ENCODE peak calls at places on chromosome 17, in ten cellular contexts. T is myocyte; P is left ventricle myocardium superior; E is stimulated activated CD4-positive, alpha-beta T cell treated with anti-CD3 and anti-CD28 coated beads, Interleukin-1b, Interleukin-23, amount 100 ng/mL, for 24 hours; Z is activated T-cell treated with anti-CD3 and anti-CD28 coated beads, Interleukin-2, amount 50 U/mL, for 72 hours; O is NCI-H1105 treated with DMSO at 0.1 percent for 48 hours; L is midbrain; K is AG10803; Y is SW480; Q is fibroblast of villous mesenchyme. F is an unnamed sample.

GRCh38 chr17:4505187-4505586 is 6.5 kb downstream of the SPNS2 start:
- DNase-seq in T (no peak), P (no peak), E (no peak), Z (no peak), O (no peak), L (no peak), K (no peak), Y (no peak), Q (no peak), F (no peak)

GRCh38 chr17:72118588-72119279 is 2.1 kb upstream of the SOX9 start:
- DNase-seq in T (peak; percentile 85), P (peak; percentile 58), E (no peak), Z (peak; percentile 30), O (peak; percentile 51), L (peak; percentile 88), K (peak; percentile 80), Y (peak; percentile 69), Q (peak; percentile 82), F (peak; percentile 94)

GRCh38 chr17:13541032-13541480 is 60.7 kb downstream of the HS3ST3A1 start:
- DNase-seq in T (peak; percentile 88), P (no peak), E (no peak), Z (no peak), O (no peak), L (no peak), K (peak; percentile 98), Y (peak; percentile 14), Q (peak; percentile 98), F (peak; percentile 29)

GRCh38 chr17:61157246-61157887 is 242.3 kb upstream of the TBX2 start:
- DNase-seq in T (peak; percentile 36), P (no peak), E (no peak), Z (no peak), O (peak; percentile 88), L (peak; percentile 64), K (peak; percentile 44), Y (no peak), Q (peak; percentile 73), F (peak; percentile 68)

GRCh38 chr17:56540791-56541190 is 52.7 kb upstream of the NOG start:
- DNase-seq in T (peak; percentile 64), P (no peak), E (no peak), Z (no peak), O (no peak), L (no peak), K (peak; percentile 11), Y (peak; percentile 75), Q (no peak), F (no peak)

GRCh38 chr17:68356520-68356919 is 65.2 kb downstream of the ARSG start:
- DNase-seq in T (no peak), P (no peak), E (no peak), Z (peak; percentile 78), O (no peak), L (no peak), K (no peak), Y (peak; percentile 86), Q (no peak), F (peak; percentile 42)

GRCh38 chr17:61928101-61928436 is 287 bp upstream of the INTS2 start:
- DNase-seq in T (no peak), P (no peak), E (no peak), Z (no peak), O (no peak), L (no peak), K (no peak), Y (no peak), Q (no peak), F (no peak)

GRCh38 chr17:76266244-76266938 is 1.2 kb downstream of the UBALD2 start:
- DNase-seq in T (peak; percentile 30), P (no peak), E (no peak), Z (peak; percentile 32), O (no peak), L (no peak), K (peak; percentile 47), Y (no peak), Q (peak; percentile 39), F (peak; percentile 45)

GRCh38 chr17:47946929-47947397 is 5.6 kb downstream of the PNPO start:
- DNase-seq in T (peak; percentile 84), P (peak; percentile 79), E (peak; percentile 49), Z (peak; percentile 83), O (peak; percentile 55), L (peak; percentile 54), K (peak; percentile 73), Y (peak; percentile 94), Q (peak; percentile 77), F (peak; percentile 77)

GRCh38 chr17:3952186-3952585 is 12.1 kb downstream of the ATP2A3 start:
- DNase-seq in T (no peak), P (no peak), E (no peak), Z (no peak), O (no peak), L (no peak), K (no peak), Y (no peak), Q (no peak), F (no peak)

F was measured in left kidney.